ENCODE peak calls at places on chromosomes 7 and 10, in four cellular contexts. C, S, P and K are unnamed samples.

GRCh38 chr10:43884516-43885105 is 235.9 kb upstream of the ZNF32 start:
- DNase-seq in C (no peak), S (no peak), P (no peak), K (no peak)

GRCh38 chr7:9250876-9251275 is 817.5 kb downstream of the NXPH1 start:
- DNase-seq in C (no peak), S (no peak), P (no peak), K (no peak)

GRCh38 chr10:65838811-65839210 is 1087.0 kb upstream of the LRRTM3 start:
- DNase-seq in C (no peak), S (no peak), P (no peak), K (no peak)

GRCh38 chr7:90453259-90453891 is 16.1 kb upstream of the PTTG1IP2 start:
- DNase-seq in C (no peak), S (no peak), P (no peak), K (no peak)

GRCh38 chr7:41882745-41883527 is 180.0 kb upstream of the INHBA start:
- DNase-seq in C (no peak), S (no peak), P (no peak), K (no peak)

GRCh38 chr7:82194011-82194410 is 249.6 kb downstream of the CACNA2D1 start:
- DNase-seq in C (no peak), S (no peak), P (no peak), K (no peak)

GRCh38 chr7:143360788-143361551 is 1.5 kb downstream of the FAM131B start:
- DNase-seq in C (no peak), S (no peak), P (no peak), K (no peak)

GRCh38 chr10:47027108-47027811 is 116.0 kb downstream of the PTPN20 start:
- DNase-seq in C (no peak), S (no peak), P (no peak), K (no peak)

GRCh38 chr7:141074162-141074989 is 512 bp downstream of the TMEM178B start:
- DNase-seq in C (no peak), S (no peak), P (no peak), K (no peak)

GRCh38 chr10:86361134-86362128 is 5.2 kb downstream of the GRID1 start:
- DNase-seq in C (no peak), S (no peak), P (peak), K (no peak)

GRCh38 chr10:17115683-17116082 is 13.9 kb downstream of the CUBN start:
- DNase-seq in C (no peak), S (no peak), P (peak), K (no peak)

GRCh38 chr7:39746162-39746782 is 122.9 kb downstream of the RALA start:
- DNase-seq in C (peak), S (peak), P (peak), K (no peak)

GRCh38 chr7:389911-390601 is 100.1 kb downstream of the FOXL3 start:
- DNase-seq in C (no peak), S (no peak), P (no peak), K (no peak)

GRCh38 chr10:1440897-1441296 is 296.4 kb downstream of the ADARB2 start:
- DNase-seq in C (no peak), S (no peak), P (no peak), K (no peak)

GRCh38 chr7:46786221-46786951 is 795.5 kb downstream of the TNS3 start:
- DNase-seq in C (no peak), S (no peak), P (no peak), K (peak)

GRCh38 chr10:49174261-49174925 is 13.8 kb downstream of the TMEM273 start:
- DNase-seq in C (no peak), S (no peak), P (no peak), K (no peak)

GRCh38 chr7:11261470-11261869 is 287.8 kb downstream of the PHF14 start:
- DNase-seq in C (no peak), S (no peak), P (peak), K (no peak)

GRCh38 chr7:14834456-14834855 is 68.1 kb downstream of the DGKB start:
- DNase-seq in C (no peak), S (peak), P (peak), K (no peak)

GRCh38 chr7:1028775-1029636 is 15.3 kb upstream of the GPR146 start:
- DNase-seq in C (peak), S (peak), P (peak), K (peak)

GRCh38 chr7:115851291-115851690 is 179.3 kb downstream of the TFEC start:
- DNase-seq in C (no peak), S (no peak), P (peak), K (no peak)

GRCh38 chr7:29177963-29178612 is 16.5 kb upstream of the CHN2 start:
- DNase-seq in C (no peak), S (no peak), P (peak), K (no peak)

GRCh38 chr10:22615819-22616499 is 98.4 kb downstream of the PIP4K2A start:
- DNase-seq in C (no peak), S (no peak), P (peak), K (no peak)

GRCh38 chr7:94913391-94913790 is 6.0 kb downstream of the PPP1R9A start:
- DNase-seq in C (no peak), S (no peak), P (no peak), K (no peak)

GRCh38 chr10:74113546-74113945 is 37.1 kb downstream of the AP3M1 start:
- DNase-seq in C (no peak), S (no peak), P (no peak), K (no peak)

GRCh38 chr10:122786269-122786668 is 59.4 kb downstream of the CUZD1 start:
- DNase-seq in C (no peak), S (no peak), P (peak), K (no peak)

GRCh38 chr7:105806592-105807266 is 69.7 kb downstream of the ATXN7L1 start:
- DNase-seq in C (peak), S (no peak), P (peak), K (no peak)

GRCh38 chr7:22433710-22434460 is 66.1 kb downstream of the STEAP1B start:
- DNase-seq in C (no peak), S (no peak), P (peak), K (no peak)